ENCODE peak calls at places on chromosomes 13 and 19, in four cellular contexts. V is T-cell; K is activated naive CD8-positive, alpha-beta T cell treated with anti-CD3 and anti-CD28 coated beads, Interleukin-2, amount 50 U/mL, for 16 hours; X is SJSA1. N is an unnamed sample.

GRCh38 chr19:44748426-44749254 is at the start of gene BCL3:
- DNase-seq in V (peak; percentile 68), X (peak; percentile 42), K (no peak), N (peak; percentile 60)

GRCh38 chr13:60453490-60453889 is 56.5 kb downstream of the TDRD3 start:
- DNase-seq in V (no peak), X (no peak), K (no peak), N (no peak)

GRCh38 chr19:33545209-33545981 is 23.8 kb upstream of the PEPD start:
- DNase-seq in X (no peak), V (no peak), K (no peak), N (no peak)

GRCh38 chr19:41399091-41399490 is 1.5 kb downstream of the BCKDHA start:
- DNase-seq in V (no peak), X (no peak), K (no peak), N (no peak)

GRCh38 chr13:102197193-102197592 is 204.7 kb downstream of the FGF14 start:
- DNase-seq in X (no peak), V (no peak), K (no peak), N (no peak)

GRCh38 chr13:100497394-100497793 is 91.2 kb downstream of the GGACT start:
- DNase-seq in V (no peak), X (no peak), K (no peak), N (no peak)

GRCh38 chr19:53824134-53824611 is at the start of gene NLRP12:
- DNase-seq in V (no peak), K (no peak), X (no peak), N (no peak)

GRCh38 chr13:42660367-42660965 is 86.5 kb downstream of the TNFSF11 start:
- DNase-seq in X (peak; percentile 13), K (no peak), V (no peak), N (no peak)

GRCh38 chr13:26971990-26972888 is 199.4 kb downstream of the USP12 start:
- DNase-seq in X (peak; percentile 19), V (no peak), K (no peak), N (peak; percentile 15)

GRCh38 chr19:16203256-16204004 is 5.7 kb downstream of the AP1M1 start:
- DNase-seq in X (no peak), V (no peak), K (no peak), N (no peak)

N was measured in T1000.